ENCODE peak calls at places on chromosomes 16 and 17, in eight cellular contexts. Z is CD8-positive, alpha-beta T cell; O is fibroblast of lung; J is heart right ventricle; W is pancreas; Y is heart left ventricle; H is CD4-positive, alpha-beta memory T cell; I is aorta. V is an unnamed sample. For H3K4me1, the result is how much of the 10 kb centered on the place peaks cover.

GRCh38 chr17:19703106-19703775 is 13.1 kb downstream of the SLC47A2 start:
- DNase-seq in H (no peak), Y (no peak), O (no peak), I (no peak), J (no peak), W (no peak), Z (no peak), V (no peak)

GRCh38 chr17:28689011-28689410 is 22.7 kb downstream of the PROCA1 start:
- DNase-seq in W (no peak), O (no peak), Y (no peak), J (no peak), Z (no peak), I (no peak), H (no peak), V (no peak)

GRCh38 chr17:1963250-1963649 is 61.9 kb downstream of the RTN4RL1 start:
- DNase-seq in W (no peak), O (no peak), Z (no peak), J (no peak), Y (no peak), I (no peak), H (no peak), V (peak)

GRCh38 chr17:17479209-17479608 is 2.4 kb downstream of the MED9 start:
- DNase-seq in J (no peak), Z (no peak), O (no peak), H (no peak), I (no peak), W (no peak), Y (no peak), V (no peak)

GRCh38 chr17:63421681-63422645 is 24.1 kb downstream of the CYB561 start:
- DNase-seq in I (no peak), W (no peak), J (no peak), Y (no peak), Z (no peak), O (no peak), H (no peak), V (peak)

GRCh38 chr16:79933586-79933985 is 333.0 kb upstream of the MAF start:
- DNase-seq in Y (no peak), J (no peak), Z (no peak), O (peak), H (no peak), W (no peak), I (no peak), V (no peak)

GRCh38 chr17:8925808-8926207 is 39.7 kb downstream of the PIK3R5 start:
- DNase-seq in J (no peak), O (no peak), H (no peak), Y (no peak), I (no peak), Z (no peak), W (no peak), V (no peak)

GRCh38 chr16:80233097-80233835 is 307.5 kb upstream of the DYNLRB2 start:
- DNase-seq in J (no peak), W (no peak), Y (no peak), I (no peak), Z (no peak), O (peak), H (no peak), V (no peak)

GRCh38 chr16:56191807-56192643 is 736 bp downstream of the GNAO1 start:
- DNase-seq in I (no peak), H (no peak), Z (no peak), J (peak), W (no peak), Y (no peak), O (no peak), V (peak)

GRCh38 chr17:65122836-65123756 is 14.1 kb upstream of the RGS9 start:
- DNase-seq in H (peak), W (peak), I (peak), O (peak), Z (peak), Y (peak), J (peak), V (peak)

GRCh38 chr16:75064403-75065148 is 52.0 kb downstream of the LDHD start:
- DNase-seq in Z (no peak), J (no peak), I (no peak), O (peak), W (no peak), H (no peak), Y (no peak), V (no peak)

GRCh38 chr16:19027416-19027815 is 40.0 kb upstream of the COQ7 start:
- DNase-seq in Y (no peak), I (no peak), H (no peak), W (no peak), J (no peak), O (no peak), Z (no peak), V (no peak)

GRCh38 chr17:48954300-48954755 is 9.7 kb upstream of the SNF8 start:
- DNase-seq in Z (no peak), I (no peak), Y (no peak), J (no peak), O (peak), W (no peak), H (no peak), V (no peak)

GRCh38 chr16:54048994-54049929 is 237.3 kb downstream of the IRX3 start:
- DNase-seq in H (no peak), W (no peak), Y (no peak), I (no peak), O (no peak), J (no peak), Z (no peak), V (no peak)

GRCh38 chr17:2842464-2842863 is 46.2 kb downstream of the RAP1GAP2 start:
- DNase-seq in O (no peak), H (no peak), Y (no peak), J (no peak), I (no peak), W (no peak), Z (no peak), V (no peak)

GRCh38 chr17:62807812-62808575 is at the start of gene MARCHF10:
- DNase-seq in O (peak), Z (no peak), W (peak), H (peak), I (no peak), Y (no peak), J (no peak), V (peak)

GRCh38 chr17:38354466-38354865 is 2.8 kb downstream of the SOCS7 start:
- DNase-seq in Y (no peak), I (no peak), H (no peak), W (no peak), J (no peak), Z (no peak), O (no peak), V (no peak)
- H3K4me1 ChIP-seq in Y (under half), I (under half), H (under half), W (under half), J (under half), Z (under half), O (under half), V (under half)

GRCh38 chr17:68515238-68515637 is 3.0 kb downstream of the PRKAR1A start:
- DNase-seq in I (no peak), J (no peak), W (no peak), Z (no peak), O (peak), H (no peak), Y (no peak), V (no peak)
- H3K27ac ChIP-seq in I (no peak), J (peak), W (peak), Z (no peak), O (peak), H (no peak), Y (peak), V (peak)

GRCh38 chr16:81808933-81809480 is 29.9 kb downstream of the PLCG2 start:
- DNase-seq in O (no peak), W (no peak), J (no peak), I (no peak), H (no peak), Z (no peak), Y (no peak), V (no peak)
- H3K4me1 ChIP-seq in O (under half), W (under half), J (under half), I (under half), H (under half), Z (under half), Y (under half), V (under half)

GRCh38 chr17:59848385-59848668 is 44.4 kb downstream of the TUBD1 start:
- DNase-seq in H (no peak), O (no peak), Y (no peak), Z (no peak), W (no peak), I (no peak), J (no peak), V (no peak)

GRCh38 chr17:59845595-59846390 is 47.0 kb downstream of the TUBD1 start:
- DNase-seq in I (no peak), J (no peak), Y (no peak), H (no peak), Z (no peak), W (peak), O (peak), V (no peak)

GRCh38 chr17:59842901-59843652 is 49.7 kb downstream of the TUBD1 start:
- DNase-seq in I (peak), W (no peak), O (peak), Y (no peak), J (no peak), Z (no peak), H (peak), V (peak)

GRCh38 chr17:59846391-59847165 is 46.2 kb downstream of the TUBD1 start:
- DNase-seq in J (no peak), Y (no peak), W (peak), I (peak), O (peak), Z (no peak), H (peak), V (peak)

DNA sequence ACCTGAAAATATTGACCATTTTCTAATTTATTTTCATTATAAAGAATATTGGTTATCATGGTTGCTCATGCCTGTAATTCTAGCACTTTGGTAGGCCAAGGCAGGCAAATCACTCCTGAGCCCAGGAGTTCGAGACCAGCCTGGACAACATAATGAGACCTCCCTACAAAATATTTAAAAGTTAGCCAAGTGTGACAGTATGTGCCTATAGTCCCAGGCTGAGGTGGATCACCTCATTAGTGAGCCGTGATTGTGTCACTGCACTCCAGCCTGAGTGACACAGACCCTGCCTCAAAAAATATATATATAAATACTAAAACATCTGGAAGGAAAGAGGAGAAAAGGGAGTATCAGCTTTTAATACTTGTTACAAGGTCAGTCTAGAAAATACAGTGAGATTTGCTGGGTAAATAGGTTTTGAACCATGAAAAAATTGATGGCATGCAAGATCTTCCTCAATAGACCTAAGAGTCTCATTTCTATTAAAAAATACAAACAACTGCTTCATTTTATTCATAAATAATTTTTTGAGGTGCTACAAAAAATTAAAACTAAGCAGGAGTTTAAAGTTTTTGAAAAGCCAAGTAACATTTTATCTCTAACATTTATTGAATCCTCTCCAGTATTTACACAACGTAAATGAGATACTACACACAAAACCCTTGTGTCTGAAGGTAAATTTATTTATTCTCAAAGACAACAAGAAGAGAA is 47.7 kb downstream of the TUBD1 start:
- DNase-seq in I (no peak), W (no peak), O (peak), H (no peak), Z (no peak), J (no peak), Y (no peak), V (no peak)
- H3K27ac ChIP-seq in I (no peak), W (peak), O (peak), H (peak), Z (no peak), J (peak), Y (peak), V (no peak)

GRCh38 chr16:9081843-9082242 is 9.6 kb upstream of the HAPSTR1 start:
- DNase-seq in O (no peak), J (no peak), H (no peak), I (no peak), W (no peak), Z (no peak), Y (no peak), V (no peak)
- H3K4me1 ChIP-seq in O (under half), J (under half), H (under half), I (under half), W (under half), Z (under half), Y (under half), V (under half)

GRCh38 chr16:50036426-50036825 is 11.4 kb downstream of the CNEP1R1 start:
- DNase-seq in O (no peak), Y (no peak), W (no peak), J (no peak), I (no peak), Z (no peak), H (no peak), V (no peak)

GRCh38 chr16:50038756-50039529 is 13.9 kb downstream of the CNEP1R1 start:
- DNase-seq in O (no peak), Z (no peak), Y (peak), I (peak), H (no peak), J (no peak), W (peak), V (peak)

GRCh38 chr16:50035468-50035992 is 10.5 kb downstream of the CNEP1R1 start:
- DNase-seq in W (no peak), O (no peak), J (no peak), Z (no peak), H (no peak), I (no peak), Y (no peak), V (no peak)

GRCh38 chr16:50040028-50040427 is 15.0 kb downstream of the CNEP1R1 start:
- DNase-seq in I (no peak), H (no peak), O (no peak), Z (no peak), W (no peak), J (no peak), Y (no peak), V (no peak)

DNA sequence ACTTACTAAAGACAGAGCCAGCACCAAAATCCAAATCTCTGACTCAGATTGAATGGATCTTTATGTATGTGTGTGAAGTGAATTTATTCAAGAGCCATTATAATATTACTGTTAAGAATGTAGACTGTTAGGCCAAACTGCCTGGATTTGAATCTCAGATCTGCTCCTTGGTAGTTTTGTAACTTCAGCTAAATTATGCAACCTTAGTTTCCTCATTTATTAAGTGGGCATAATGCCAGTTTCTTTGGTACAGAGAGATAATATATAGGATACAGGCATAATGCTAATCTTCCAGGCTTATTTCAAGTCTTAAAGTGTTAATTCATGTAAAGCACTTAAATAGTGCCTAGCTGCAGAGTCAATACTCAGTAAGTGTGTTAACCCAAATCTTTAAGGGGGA is 12.8 kb downstream of the CNEP1R1 start:
- DNase-seq in O (no peak), I (no peak), J (no peak), Y (no peak), W (no peak), Z (no peak), H (no peak), V (no peak)
- H3K27ac ChIP-seq in O (no peak), I (no peak), J (no peak), Y (peak), W (peak), Z (no peak), H (no peak), V (no peak)

GRCh38 chr17:75361996-75362395 is 43.5 kb downstream of the GRB2 start:
- DNase-seq in W (no peak), O (no peak), H (no peak), Y (no peak), J (no peak), Z (no peak), I (no peak), V (no peak)

GRCh38 chr17:75365009-75365930 is 40.2 kb downstream of the GRB2 start:
- DNase-seq in J (no peak), H (no peak), Y (no peak), Z (no peak), O (peak), W (no peak), I (no peak), V (no peak)

GRCh38 chr17:75366432-75366831 is 39.0 kb downstream of the GRB2 start:
- DNase-seq in J (no peak), I (no peak), H (no peak), W (peak), O (no peak), Y (no peak), Z (no peak), V (no peak)

GRCh38 chr17:75365931-75366275 is 39.6 kb downstream of the GRB2 start:
- DNase-seq in W (no peak), J (no peak), O (no peak), Y (no peak), I (no peak), Z (no peak), H (no peak), V (no peak)

GRCh38 chr17:75364078-75364477 is 41.4 kb downstream of the GRB2 start:
- DNase-seq in I (no peak), W (no peak), J (no peak), O (peak), Y (no peak), Z (no peak), H (no peak), V (no peak)
- H3K4me1 ChIP-seq in I (under half), W (under half), J (under half), O (under half), Y (under half), Z (half or more), H (half or more), V (under half)

GRCh38 chr17:50794361-50794760 is 27.0 kb upstream of the ANKRD40CL start:
- DNase-seq in H (no peak), W (no peak), I (no peak), Y (no peak), Z (no peak), J (no peak), O (no peak), V (no peak)
- H3K27ac ChIP-seq in H (no peak), W (no peak), I (no peak), Y (no peak), Z (no peak), J (no peak), O (no peak), V (no peak)

GRCh38 chr17:47207143-47208067 is 1.7 kb upstream of the MYL4 start:
- DNase-seq in Z (no peak), I (no peak), H (no peak), W (no peak), O (no peak), Y (no peak), J (no peak), V (no peak)

GRCh38 chr17:47201168-47201567 is 8.0 kb upstream of the MYL4 start:
- DNase-seq in Z (no peak), Y (no peak), J (no peak), W (no peak), H (no peak), O (no peak), I (no peak), V (no peak)

GRCh38 chr17:47205419-47205963 is 3.7 kb upstream of the MYL4 start:
- DNase-seq in O (peak), Z (peak), I (peak), J (peak), Y (peak), W (peak), H (peak), V (peak)

GRCh38 chr17:47203984-47204721 is 5.0 kb upstream of the MYL4 start:
- DNase-seq in W (no peak), Y (no peak), I (no peak), H (peak), J (no peak), Z (peak), O (peak), V (no peak)

GRCh38 chr17:47204722-47205418 is 4.3 kb upstream of the MYL4 start:
- DNase-seq in H (peak), O (peak), Y (peak), J (no peak), I (peak), W (no peak), Z (no peak), V (peak)
- H3K4me1 ChIP-seq in H (half or more), O (under half), Y (under half), J (under half), I (under half), W (under half), Z (under half), V (under half)